ENCODE peak calls at places on chromosome 19, in ten cellular contexts. One of them, this sample, is unnamed.

GRCh38 chr19:51158474-51159129 is 16.5 kb downstream of the SIGLEC7 start:
- DNase-seq in osteocyte: no peak
- DNase-seq in HFFc6: no peak
- DNase-seq in ovary: no peak
- DNase-seq in fibroblast of mammary gland: peak
- DNase-seq in uterus: no peak
- DNase-seq in upper lobe of left lung: no peak
- DNase-seq in cardiac muscle cell: peak
- DNase-seq in mucosa of descending colon: peak
- DNase-seq in H9: peak
- DNase-seq in this sample: peak

GRCh38 chr19:45779231-45780145 is 2.8 kb downstream of the DMPK start:
- DNase-seq in osteocyte: no peak
- DNase-seq in HFFc6: no peak
- DNase-seq in ovary: peak
- DNase-seq in fibroblast of mammary gland: peak
- DNase-seq in uterus: peak
- DNase-seq in upper lobe of left lung: peak
- DNase-seq in cardiac muscle cell: peak
- DNase-seq in mucosa of descending colon: peak
- DNase-seq in H9: peak
- DNase-seq in this sample: peak

GRCh38 chr19:11530432-11530831 is 1.5 kb upstream of the ECSIT start:
- DNase-seq in osteocyte: no peak
- DNase-seq in HFFc6: peak
- DNase-seq in ovary: peak
- DNase-seq in fibroblast of mammary gland: peak
- DNase-seq in uterus: peak
- DNase-seq in upper lobe of left lung: peak
- DNase-seq in cardiac muscle cell: peak
- DNase-seq in mucosa of descending colon: peak
- DNase-seq in H9: peak
- DNase-seq in this sample: peak

GRCh38 chr19:35565016-35565856 is 1.8 kb upstream of the ATP4A start:
- DNase-seq in osteocyte: no peak
- DNase-seq in HFFc6: no peak
- DNase-seq in ovary: no peak
- DNase-seq in fibroblast of mammary gland: no peak
- DNase-seq in uterus: no peak
- DNase-seq in upper lobe of left lung: no peak
- DNase-seq in cardiac muscle cell: no peak
- DNase-seq in mucosa of descending colon: no peak
- DNase-seq in H9: no peak
- DNase-seq in this sample: no peak

GRCh38 chr19:17957887-17958286 is 9.0 kb upstream of the KCNN1 start:
- DNase-seq in osteocyte: no peak
- DNase-seq in HFFc6: no peak
- DNase-seq in ovary: no peak
- DNase-seq in fibroblast of mammary gland: no peak
- DNase-seq in uterus: no peak
- DNase-seq in upper lobe of left lung: no peak
- DNase-seq in cardiac muscle cell: no peak
- DNase-seq in mucosa of descending colon: no peak
- DNase-seq in H9: no peak
- DNase-seq in this sample: no peak

GRCh38 chr19:16374436-16374835 is 49.8 kb downstream of the KLF2 start:
- DNase-seq in osteocyte: no peak
- DNase-seq in HFFc6: no peak
- DNase-seq in ovary: no peak
- DNase-seq in fibroblast of mammary gland: no peak
- DNase-seq in uterus: no peak
- DNase-seq in upper lobe of left lung: no peak
- DNase-seq in cardiac muscle cell: no peak
- DNase-seq in mucosa of descending colon: peak
- DNase-seq in H9: no peak
- DNase-seq in this sample: no peak

GRCh38 chr19:4113398-4114088 is 10.4 kb downstream of the MAP2K2 start:
- DNase-seq in osteocyte: no peak
- DNase-seq in HFFc6: no peak
- DNase-seq in ovary: no peak
- DNase-seq in fibroblast of mammary gland: no peak
- DNase-seq in uterus: no peak
- DNase-seq in upper lobe of left lung: peak
- DNase-seq in cardiac muscle cell: no peak
- DNase-seq in mucosa of descending colon: no peak
- DNase-seq in H9: no peak
- DNase-seq in this sample: peak

GRCh38 chr19:41456342-41456918 is 13.5 kb downstream of the ERICH4 start:
- DNase-seq in osteocyte: no peak
- DNase-seq in HFFc6: peak
- DNase-seq in ovary: no peak
- DNase-seq in fibroblast of mammary gland: peak
- DNase-seq in uterus: peak
- DNase-seq in upper lobe of left lung: no peak
- DNase-seq in cardiac muscle cell: no peak
- DNase-seq in mucosa of descending colon: no peak
- DNase-seq in H9: no peak
- DNase-seq in this sample: no peak

DNA sequence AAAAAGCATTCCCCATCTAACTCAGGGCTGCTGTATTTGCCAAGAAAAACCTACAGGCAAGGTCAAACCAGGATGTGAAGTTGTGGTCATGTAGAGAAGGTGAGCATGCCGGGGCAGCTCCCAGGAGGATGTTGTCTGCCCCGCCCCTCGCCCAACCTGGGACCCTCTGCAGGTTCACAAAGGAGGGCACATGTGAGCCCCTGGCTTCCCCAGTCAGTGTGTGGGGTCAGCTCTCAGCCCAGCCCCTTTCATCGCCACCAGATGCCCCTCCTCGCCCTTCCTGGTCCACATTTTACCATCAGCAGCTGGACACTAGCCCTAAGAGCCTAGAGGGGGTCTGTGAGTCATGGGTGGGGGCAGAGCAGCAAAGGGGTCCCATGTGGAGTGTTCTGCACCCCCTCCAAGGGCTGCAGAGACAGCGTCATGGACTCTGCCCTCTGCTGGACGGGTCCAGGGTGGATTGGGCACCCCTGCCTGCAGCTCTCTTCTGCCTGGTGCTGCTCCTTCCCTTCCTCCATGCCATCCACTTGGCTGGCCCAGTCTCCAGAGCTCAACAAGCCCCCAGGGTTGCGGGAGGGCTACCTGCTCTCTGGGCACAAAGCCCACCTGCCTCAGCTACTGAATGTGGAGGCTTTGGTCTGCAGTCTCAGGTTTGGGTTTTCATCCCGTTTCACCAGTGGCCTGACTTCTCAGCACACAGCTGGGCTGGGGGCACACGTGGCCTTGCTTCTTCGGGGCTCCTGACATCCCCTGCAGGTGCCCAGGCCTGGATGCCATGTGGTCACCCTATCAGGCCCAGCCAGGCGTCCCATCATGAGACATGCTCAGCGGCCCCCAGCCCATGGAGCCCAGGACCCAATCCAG is 3.7 kb downstream of the PLEKHF1 start:
- DNase-seq in osteocyte: no peak
- DNase-seq in HFFc6: no peak
- DNase-seq in ovary: no peak
- DNase-seq in fibroblast of mammary gland: no peak
- DNase-seq in uterus: no peak
- DNase-seq in upper lobe of left lung: no peak
- DNase-seq in cardiac muscle cell: no peak
- DNase-seq in mucosa of descending colon: no peak
- DNase-seq in H9: no peak
- DNase-seq in this sample: no peak
- TF ChIP-seq CTCF in osteocyte: peak
- TF ChIP-seq CTCF in HFFc6: peak
- TF ChIP-seq CTCF in ovary: no peak
- TF ChIP-seq CTCF in fibroblast of mammary gland: no peak
- TF ChIP-seq CTCF in uterus: no peak
- TF ChIP-seq CTCF in upper lobe of left lung: no peak
- TF ChIP-seq CTCF in cardiac muscle cell: peak
- TF ChIP-seq CTCF in mucosa of descending colon: no peak
- TF ChIP-seq CTCF in H9: peak
- TF ChIP-seq CTCF in this sample: peak

DNA sequence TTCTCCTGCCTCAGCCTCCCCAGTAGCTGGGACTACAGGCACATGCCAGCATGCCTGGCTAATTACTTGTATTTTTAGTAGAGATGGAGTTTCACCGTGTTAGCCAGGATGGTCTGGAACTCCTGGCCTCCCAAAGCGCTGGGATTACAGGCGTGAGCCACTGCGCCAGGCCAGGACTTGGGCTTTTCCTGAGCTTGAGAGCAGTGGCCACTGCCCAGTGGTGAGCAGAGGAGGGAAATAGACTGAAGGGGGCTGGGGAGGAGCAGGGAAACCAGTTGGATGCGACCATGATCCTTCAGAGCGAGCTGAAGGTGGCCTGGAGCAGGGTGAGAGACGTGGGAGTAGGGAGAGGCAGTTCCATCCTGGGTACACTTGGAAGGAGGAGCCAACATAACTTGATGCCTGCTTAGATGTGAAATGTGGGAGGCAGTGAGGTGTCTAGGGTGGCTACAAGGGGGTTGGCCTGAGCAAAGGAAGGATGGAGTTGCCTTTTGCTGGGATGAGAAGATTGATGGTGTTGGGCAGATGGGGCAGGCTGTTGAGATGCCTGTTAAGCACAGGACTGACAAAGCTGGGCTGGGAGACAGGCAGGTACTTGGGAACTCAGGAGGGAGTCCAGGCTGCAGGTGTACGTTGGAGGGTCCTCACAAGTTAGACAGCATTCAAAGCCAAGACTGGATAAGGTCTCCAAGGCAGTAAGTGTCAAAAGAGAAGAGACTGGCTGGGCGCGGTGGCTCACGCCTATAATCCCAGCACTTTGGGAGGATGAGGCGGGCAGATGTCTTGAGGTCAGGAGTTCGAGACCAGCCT is 31.8 kb downstream of the KCTD15 start:
- DNase-seq in osteocyte: peak
- DNase-seq in HFFc6: no peak
- DNase-seq in ovary: no peak
- DNase-seq in fibroblast of mammary gland: no peak
- DNase-seq in uterus: no peak
- DNase-seq in upper lobe of left lung: no peak
- DNase-seq in cardiac muscle cell: no peak
- DNase-seq in mucosa of descending colon: no peak
- DNase-seq in H9: no peak
- DNase-seq in this sample: no peak
- TF ChIP-seq CTCF in osteocyte: no peak
- TF ChIP-seq CTCF in HFFc6: no peak
- TF ChIP-seq CTCF in ovary: no peak
- TF ChIP-seq CTCF in fibroblast of mammary gland: no peak
- TF ChIP-seq CTCF in uterus: no peak
- TF ChIP-seq CTCF in upper lobe of left lung: no peak
- TF ChIP-seq CTCF in cardiac muscle cell: no peak
- TF ChIP-seq CTCF in mucosa of descending colon: no peak
- TF ChIP-seq CTCF in H9: no peak
- TF ChIP-seq CTCF in this sample: no peak

GRCh38 chr19:48444933-48445194 is 919 bp upstream of the GRWD1 start:
- DNase-seq in osteocyte: no peak
- DNase-seq in HFFc6: no peak
- DNase-seq in ovary: no peak
- DNase-seq in fibroblast of mammary gland: no peak
- DNase-seq in uterus: no peak
- DNase-seq in upper lobe of left lung: no peak
- DNase-seq in cardiac muscle cell: no peak
- DNase-seq in mucosa of descending colon: no peak
- DNase-seq in H9: no peak
- DNase-seq in this sample: no peak

GRCh38 chr19:48442116-48443035 is 3.4 kb upstream of the GRWD1 start:
- DNase-seq in osteocyte: no peak
- DNase-seq in HFFc6: no peak
- DNase-seq in ovary: no peak
- DNase-seq in fibroblast of mammary gland: no peak
- DNase-seq in uterus: no peak
- DNase-seq in upper lobe of left lung: peak
- DNase-seq in cardiac muscle cell: no peak
- DNase-seq in mucosa of descending colon: no peak
- DNase-seq in H9: peak
- DNase-seq in this sample: no peak

GRCh38 chr19:48443262-48443661 is 2.5 kb upstream of the GRWD1 start:
- DNase-seq in osteocyte: no peak
- DNase-seq in HFFc6: no peak
- DNase-seq in ovary: no peak
- DNase-seq in fibroblast of mammary gland: no peak
- DNase-seq in uterus: no peak
- DNase-seq in upper lobe of left lung: peak
- DNase-seq in cardiac muscle cell: no peak
- DNase-seq in mucosa of descending colon: no peak
- DNase-seq in H9: no peak
- DNase-seq in this sample: no peak

GRCh38 chr19:48444129-48444932 is 1.5 kb upstream of the GRWD1 start:
- DNase-seq in osteocyte: no peak
- DNase-seq in HFFc6: no peak
- DNase-seq in ovary: no peak
- DNase-seq in fibroblast of mammary gland: no peak
- DNase-seq in uterus: no peak
- DNase-seq in upper lobe of left lung: peak
- DNase-seq in cardiac muscle cell: no peak
- DNase-seq in mucosa of descending colon: no peak
- DNase-seq in H9: peak
- DNase-seq in this sample: no peak

DNA sequence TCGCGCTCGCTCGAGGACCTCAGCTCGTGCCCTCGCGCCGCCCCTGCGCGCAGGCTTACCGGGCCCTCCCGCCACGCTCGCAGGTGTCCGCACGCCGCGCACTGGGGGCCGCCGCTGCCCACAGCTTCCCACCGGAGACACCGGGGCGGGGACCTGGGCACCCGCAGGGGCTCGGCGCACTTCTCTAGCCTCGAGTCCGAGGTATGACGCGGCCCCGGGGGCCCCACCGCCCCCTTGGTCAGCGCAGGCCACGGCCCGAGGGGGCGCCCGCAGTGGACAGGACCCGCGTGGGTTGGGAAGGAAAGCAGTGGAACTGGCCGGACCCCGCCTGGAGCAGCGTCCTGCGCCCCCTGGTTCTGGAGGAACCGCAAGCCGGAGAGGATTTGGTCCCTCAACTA is 2.1 kb upstream of the GRWD1 start:
- DNase-seq in osteocyte: no peak
- DNase-seq in HFFc6: no peak
- DNase-seq in ovary: no peak
- DNase-seq in fibroblast of mammary gland: no peak
- DNase-seq in uterus: no peak
- DNase-seq in upper lobe of left lung: peak
- DNase-seq in cardiac muscle cell: no peak
- DNase-seq in mucosa of descending colon: no peak
- DNase-seq in H9: no peak
- DNase-seq in this sample: no peak
- TF ChIP-seq CTCF in osteocyte: no peak
- TF ChIP-seq CTCF in HFFc6: no peak
- TF ChIP-seq CTCF in ovary: no peak
- TF ChIP-seq CTCF in fibroblast of mammary gland: no peak
- TF ChIP-seq CTCF in uterus: no peak
- TF ChIP-seq CTCF in upper lobe of left lung: no peak
- TF ChIP-seq CTCF in cardiac muscle cell: no peak
- TF ChIP-seq CTCF in mucosa of descending colon: no peak
- TF ChIP-seq CTCF in H9: no peak
- TF ChIP-seq CTCF in this sample: no peak

DNA sequence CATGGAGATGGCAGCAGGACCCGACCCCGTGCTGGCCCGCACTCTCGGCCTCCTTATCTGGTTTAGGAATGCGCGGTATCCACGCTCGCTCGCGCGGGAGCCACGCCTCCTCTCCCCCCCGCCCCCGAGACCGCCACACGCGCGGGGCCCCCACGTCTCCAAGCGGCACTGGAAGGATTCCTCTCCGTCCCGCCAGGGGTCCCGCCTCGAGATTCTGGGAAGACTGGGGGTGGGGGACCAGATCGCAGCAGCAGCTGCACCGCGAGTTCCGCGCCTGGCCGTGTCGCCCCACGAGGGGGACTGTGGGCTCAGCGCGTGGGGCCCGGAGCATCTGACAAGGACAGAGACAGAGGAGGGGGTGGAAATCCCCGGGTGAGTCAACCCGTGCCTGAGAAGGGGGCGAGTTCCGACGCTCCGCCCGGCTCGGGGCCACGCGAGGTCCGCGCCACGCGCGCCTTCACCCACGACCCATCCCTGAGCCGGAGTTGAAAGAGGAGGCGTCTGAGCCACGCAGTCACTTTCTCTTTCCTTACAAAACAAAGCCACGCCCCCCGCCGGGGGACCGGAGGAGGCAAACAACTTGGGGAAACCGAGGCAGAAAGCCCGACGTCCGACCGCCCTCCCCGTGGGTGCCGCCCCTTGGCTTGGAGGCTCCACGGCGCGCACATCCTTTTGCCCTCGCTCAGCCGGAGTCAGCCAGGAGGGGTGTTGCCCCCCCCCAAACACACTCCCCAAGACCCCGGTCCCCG is 802 bp downstream of the S1PR2 start:
- DNase-seq in osteocyte: no peak
- DNase-seq in HFFc6: no peak
- DNase-seq in ovary: peak
- DNase-seq in fibroblast of mammary gland: no peak
- DNase-seq in uterus: peak
- DNase-seq in upper lobe of left lung: peak
- DNase-seq in cardiac muscle cell: peak
- DNase-seq in mucosa of descending colon: peak
- DNase-seq in H9: peak
- DNase-seq in this sample: peak
- TF ChIP-seq CTCF in osteocyte: no peak
- TF ChIP-seq CTCF in HFFc6: no peak
- TF ChIP-seq CTCF in ovary: no peak
- TF ChIP-seq CTCF in fibroblast of mammary gland: no peak
- TF ChIP-seq CTCF in uterus: peak
- TF ChIP-seq CTCF in upper lobe of left lung: peak
- TF ChIP-seq CTCF in cardiac muscle cell: no peak
- TF ChIP-seq CTCF in mucosa of descending colon: no peak
- TF ChIP-seq CTCF in H9: no peak
- TF ChIP-seq CTCF in this sample: no peak